ENCODE peak calls at places on chromosome 1, in nine cellular contexts. M, F, A, D, O, E, H, N and B are unnamed samples.

GRCh38 chr1:18670267-18670910 is 39.7 kb downstream of the PAX7 start:
- DNase-seq in M (no peak), F (no peak), A (no peak), D (no peak), O (no peak), E (no peak), H (no peak), N (peak), B (no peak)

GRCh38 chr1:79859212-79859948 is 852.9 kb upstream of the ADGRL4 start:
- DNase-seq in M (no peak), F (peak), A (peak), D (peak), O (peak), E (peak), H (no peak), N (no peak), B (peak)

GRCh38 chr1:151790940-151791651 is 796 bp upstream of the TDRKH start:
- DNase-seq in M (no peak), F (no peak), A (no peak), D (no peak), O (no peak), E (peak), H (peak), N (peak), B (no peak)

GRCh38 chr1:11671205-11671543 is 7.2 kb downstream of the FBXO6 start:
- DNase-seq in M (no peak), F (no peak), A (no peak), D (no peak), O (no peak), E (no peak), H (peak), N (no peak), B (no peak)

GRCh38 chr1:37481289-37482003 is 7.1 kb downstream of the ZC3H12A start:
- DNase-seq in M (no peak), F (no peak), A (no peak), D (no peak), O (no peak), E (no peak), H (no peak), N (peak), B (no peak)

GRCh38 chr1:76871355-76871974 is 4.2 kb downstream of the ST6GALNAC5 start:
- DNase-seq in M (no peak), F (no peak), A (no peak), D (no peak), O (no peak), E (no peak), H (no peak), N (no peak), B (no peak)

GRCh38 chr1:67850151-67850551 is 16.9 kb upstream of the GNG12 start:
- DNase-seq in M (peak), F (no peak), A (peak), D (peak), O (peak), E (peak), H (peak), N (no peak), B (no peak)

GRCh38 chr1:17475729-17476128 is 36.3 kb upstream of the RCC2 start:
- DNase-seq in M (no peak), F (no peak), A (peak), D (peak), O (peak), E (peak), H (no peak), N (no peak), B (no peak)

GRCh38 chr1:114153051-114153620 is 533 bp downstream of the SYT6 start:
- DNase-seq in M (no peak), F (no peak), A (no peak), D (no peak), O (no peak), E (no peak), H (no peak), N (peak), B (no peak)

GRCh38 chr1:160125761-160126160 is 10.2 kb downstream of the ATP1A2 start:
- DNase-seq in M (no peak), F (no peak), A (peak), D (no peak), O (peak), E (no peak), H (no peak), N (no peak), B (no peak)

GRCh38 chr1:99808391-99809115 is 41.6 kb upstream of the AGL start:
- DNase-seq in M (peak), F (peak), A (peak), D (peak), O (peak), E (peak), H (peak), N (no peak), B (peak)

GRCh38 chr1:1170215-1170890 is 3.3 kb upstream of the TTLL10 start:
- DNase-seq in M (peak), F (no peak), A (peak), D (no peak), O (no peak), E (no peak), H (peak), N (peak), B (no peak)

GRCh38 chr1:41366428-41367101 is 5.3 kb downstream of the FOXO6 start:
- DNase-seq in M (peak), F (no peak), A (no peak), D (no peak), O (no peak), E (no peak), H (no peak), N (no peak), B (peak)

GRCh38 chr1:33004628-33005027 is 32.1 kb downstream of the AK2 start:
- DNase-seq in M (no peak), F (no peak), A (peak), D (peak), O (peak), E (peak), H (no peak), N (no peak), B (no peak)

GRCh38 chr1:201536542-201536941 is 2.4 kb upstream of the NAV1 start:
- DNase-seq in M (no peak), F (no peak), A (peak), D (peak), O (peak), E (peak), H (no peak), N (no peak), B (no peak)

GRCh38 chr1:169809370-169810095 is 14.8 kb upstream of the METTL18 start:
- DNase-seq in M (no peak), F (peak), A (peak), D (peak), O (peak), E (peak), H (no peak), N (no peak), B (no peak)

GRCh38 chr1:224996266-224996665 is 66.8 kb downstream of the DNAH14 start:
- DNase-seq in M (no peak), F (no peak), A (no peak), D (peak), O (no peak), E (peak), H (no peak), N (no peak), B (no peak)

DNA sequence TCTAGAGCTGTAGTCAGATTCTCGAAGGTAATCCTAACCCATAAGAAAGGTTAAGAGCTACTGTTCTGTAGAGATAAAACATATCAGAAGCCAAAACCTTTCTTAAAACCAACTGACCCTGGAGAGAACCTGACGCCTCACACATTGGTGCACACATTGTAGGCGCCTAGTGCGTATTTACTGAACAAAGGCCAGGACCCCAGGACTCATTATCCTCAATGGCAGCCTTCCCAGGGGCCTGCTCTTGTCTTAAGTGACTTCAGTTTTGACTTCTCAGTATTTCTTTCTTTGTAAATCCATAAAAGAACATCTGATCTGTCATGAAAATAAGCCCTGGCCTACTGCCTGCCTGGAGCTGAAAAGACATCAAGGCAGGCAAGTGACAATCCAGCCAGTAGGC is 27.6 kb downstream of the ABCA4 start:
- DNase-seq in M (no peak), F (no peak), A (no peak), D (no peak), O (no peak), E (no peak), H (no peak), N (no peak), B (no peak)
- H3K4me3 ChIP-seq in M (no peak), F (no peak), A (no peak), D (no peak), O (no peak), E (no peak), H (no peak), N (no peak), B (no peak)

GRCh38 chr1:78553859-78554258 is 63.1 kb downstream of the PTGFR start:
- DNase-seq in M (peak), F (no peak), A (peak), D (peak), O (no peak), E (peak), H (peak), N (no peak), B (no peak)
- TF ChIP-seq CTCF in M (peak), F (peak), A (peak), D (peak), O (no peak), E (no peak), H (peak), N (no peak), B (no peak)

GRCh38 chr1:26169201-26169600 is 438 bp upstream of the C1orf232 start:
- DNase-seq in M (no peak), F (no peak), A (no peak), D (no peak), O (no peak), E (no peak), H (no peak), N (no peak), B (no peak)
- H3K4me3 ChIP-seq in M (peak), F (peak), A (peak), D (no peak), O (peak), E (peak), H (peak), N (peak), B (peak)

GRCh38 chr1:218164930-218165686 is 120.0 kb upstream of the RRP15 start:
- DNase-seq in M (no peak), F (no peak), A (no peak), D (no peak), O (no peak), E (no peak), H (peak), N (no peak), B (no peak)
- TF ChIP-seq CTCF in M (no peak), F (no peak), A (no peak), D (no peak), O (no peak), E (no peak), H (no peak), N (no peak), B (no peak)

DNA sequence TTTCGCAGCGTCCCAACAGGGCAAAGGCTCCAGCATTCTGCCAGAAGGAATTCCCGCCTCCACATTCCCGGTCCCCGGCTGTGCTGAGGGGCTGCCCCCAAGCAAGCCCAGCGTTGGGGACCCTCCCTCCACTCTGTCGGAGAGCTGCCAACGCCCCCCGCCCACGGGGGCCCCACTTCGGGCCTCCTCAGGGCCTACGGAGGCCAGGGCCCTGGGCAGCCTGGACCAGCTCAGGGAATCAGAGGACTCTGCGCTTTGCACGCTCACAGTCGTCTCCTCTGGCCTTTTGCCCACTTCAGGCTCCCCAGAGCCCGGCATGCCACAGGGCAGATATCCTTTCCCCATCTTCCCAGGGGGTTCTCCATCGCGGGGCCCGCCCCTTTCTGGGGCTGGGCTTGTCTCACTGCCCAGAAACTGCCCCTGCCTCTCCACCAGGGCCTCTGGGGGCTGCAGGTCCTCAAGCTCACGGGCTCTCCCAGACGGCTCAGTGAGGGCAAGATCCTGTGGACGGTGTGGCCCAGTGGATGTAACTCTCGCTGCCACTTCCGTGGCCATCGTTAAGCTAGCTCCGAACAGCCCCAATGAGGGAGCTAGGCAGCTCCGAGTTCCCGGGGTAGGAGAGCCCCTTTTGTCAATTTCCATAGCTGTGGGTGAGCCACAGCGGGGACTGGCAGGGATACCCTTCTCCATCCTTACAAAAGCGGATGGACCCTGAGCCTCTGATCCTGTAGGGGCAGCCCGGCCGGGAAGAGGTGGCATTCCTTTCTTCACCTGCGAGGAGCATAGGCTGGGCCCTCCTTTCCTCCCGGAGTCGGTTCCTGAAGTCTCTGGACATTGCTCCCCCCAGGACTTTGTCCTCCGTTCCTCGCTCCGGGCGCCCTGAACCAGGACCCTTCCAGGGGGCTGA is 2.8 kb downstream of the ITPKB start:
- DNase-seq in M (no peak), F (no peak), A (no peak), D (no peak), O (no peak), E (no peak), H (peak), N (no peak), B (no peak)
- H3K4me3 ChIP-seq in M (peak), F (peak), A (no peak), D (no peak), O (no peak), E (no peak), H (peak), N (peak), B (peak)

DNA sequence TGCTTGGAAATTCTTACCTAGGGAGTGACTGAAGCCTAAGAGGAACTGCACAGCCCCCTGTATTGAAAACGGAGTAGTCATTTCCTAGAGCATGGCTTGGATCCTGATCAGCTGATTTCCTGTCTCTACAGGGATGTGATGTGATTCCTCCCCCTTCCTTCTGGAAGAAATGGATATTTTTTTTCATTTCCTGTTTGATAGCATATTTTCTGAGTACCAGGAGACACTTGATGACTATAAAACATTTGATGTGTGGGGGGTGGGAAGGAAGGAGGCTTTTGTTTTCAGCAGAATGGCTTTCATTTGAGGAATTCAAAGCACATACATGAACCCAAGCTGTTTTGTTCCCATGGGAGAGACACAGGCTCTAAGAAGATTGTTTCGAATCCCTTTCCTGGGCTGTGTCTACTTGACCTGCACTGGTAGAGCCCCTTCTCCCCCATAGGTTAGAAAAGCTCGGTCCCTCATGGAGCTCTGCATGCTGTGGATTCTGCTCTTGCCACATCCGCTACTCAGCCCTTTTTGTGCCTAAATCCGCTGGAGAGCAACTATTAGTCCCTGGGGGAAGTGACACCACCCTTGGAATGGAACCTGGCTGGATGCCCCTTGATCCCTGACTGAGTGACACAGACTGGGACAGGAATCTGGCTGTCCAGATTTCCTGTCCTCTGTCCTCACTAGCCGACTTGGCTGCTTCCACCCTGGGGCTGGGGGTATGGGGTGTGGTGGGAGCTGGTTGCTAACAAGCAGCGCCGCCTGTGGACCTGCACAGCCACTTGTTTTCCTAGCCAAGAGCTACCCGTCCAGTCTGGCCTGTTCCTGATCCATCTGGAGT is 71.8 kb upstream of the MACF1 start:
- DNase-seq in M (no peak), F (no peak), A (peak), D (peak), O (peak), E (peak), H (peak), N (peak), B (no peak)
- TF ChIP-seq CTCF in M (no peak), F (no peak), A (peak), D (peak), O (no peak), E (peak), H (peak), N (peak), B (peak)

GRCh38 chr1:220787069-220787614 is 429 bp downstream of the MTARC1 start:
- DNase-seq in M (no peak), F (no peak), A (no peak), D (peak), O (no peak), E (peak), H (peak), N (peak), B (no peak)
- H3K4me3 ChIP-seq in M (no peak), F (peak), A (peak), D (peak), O (peak), E (peak), H (peak), N (peak), B (peak)